ENCODE peak calls at places on chromosomes 6 and 20, in four cellular contexts. I is ovary; G is heart left ventricle; P is stimulated activated CD4-positive, alpha-beta T cell treated with anti-CD3 and anti-CD28 coated beads, Interleukin-12 subunit alpha, Interleukin-12 subunit beta, amount 100 ng/mL, for 4 hours. H is an unnamed sample.

GRCh38 chr6:56652994-56653393 is 10.3 kb upstream of the DST start:
- DNase-seq in I (no peak), G (no peak), P (no peak), H (peak; percentile 90)

GRCh38 chr20:37345339-37346231 is at the start of gene SRC:
- DNase-seq in I (peak; percentile 85), G (peak; percentile 85), P (peak; percentile 56), H (peak; percentile 73)

GRCh38 chr6:62808575-62809293 is 402.5 kb upstream of the FKBP1C start:
- DNase-seq in I (no peak), G (no peak), P (no peak), H (no peak)

GRCh38 chr6:37024665-37025337 is 19.3 kb downstream of the FGD2 start:
- DNase-seq in I (no peak), G (no peak), P (peak; percentile 43), H (peak; percentile 95)

GRCh38 chr6:134550604-134551003 is 232.7 kb upstream of the SGK1 start:
- DNase-seq in I (no peak), G (peak; percentile 31), P (no peak), H (no peak)

GRCh38 chr6:2854394-2854982 is 12.8 kb upstream of the SERPINB1 start:
- DNase-seq in I (no peak), G (no peak), P (no peak), H (no peak)

GRCh38 chr6:6688283-6688682 is 99.8 kb downstream of the LY86 start:
- DNase-seq in I (no peak), G (no peak), P (no peak), H (no peak)

GRCh38 chr6:145380186-145380585 is 355.1 kb downstream of the EPM2A start:
- DNase-seq in I (no peak), G (no peak), P (no peak), H (no peak)

GRCh38 chr6:12844284-12845223 is 128.0 kb downstream of the PHACTR1 start:
- DNase-seq in I (no peak), G (no peak), P (no peak), H (peak; percentile 52)

GRCh38 chr6:66538548-66539135 is 831.6 kb upstream of the EYS start:
- DNase-seq in I (no peak), G (no peak), P (no peak), H (peak; percentile 11)

GRCh38 chr6:152859225-152859624 is 108.6 kb downstream of the VIP start:
- DNase-seq in I (no peak), G (no peak), P (no peak), H (no peak)

GRCh38 chr6:41072836-41073202 is at the start of gene NFYA:
- DNase-seq in I (no peak), G (no peak), P (peak; percentile 99), H (no peak)

GRCh38 chr6:114288696-114289095 is 54.1 kb downstream of the HS3ST5 start:
- DNase-seq in I (no peak), G (no peak), P (no peak), H (no peak)

GRCh38 chr20:38460040-38460623 is 12.5 kb upstream of the RALGAPB start:
- DNase-seq in I (no peak), G (no peak), P (no peak), H (peak; percentile 91)

GRCh38 chr6:138692978-138693909 is 80.3 kb upstream of the CCDC28A start:
- DNase-seq in I (peak; percentile 31), G (peak; percentile 54), P (peak; percentile 7), H (peak; percentile 76)

GRCh38 chr20:13554076-13554475 is 84.7 kb downstream of the TASP1 start:
- DNase-seq in I (no peak), G (no peak), P (no peak), H (peak; percentile 37)

GRCh38 chr6:92647630-92648029 is 771.7 kb downstream of the EPHA7 start:
- DNase-seq in I (no peak), G (no peak), P (no peak), H (peak; percentile 18)

GRCh38 chr6:80250391-80250997 is 144.0 kb downstream of the BCKDHB start:
- DNase-seq in I (no peak), G (no peak), P (no peak), H (no peak)

GRCh38 chr20:64238851-64239387 is 16.6 kb upstream of the PCMTD2 start:
- DNase-seq in I (peak; percentile 14), G (no peak), P (no peak), H (no peak)

GRCh38 chr20:2234788-2235187 is 61.0 kb upstream of the TGM3 start:
- DNase-seq in I (no peak), G (no peak), P (no peak), H (no peak)

GRCh38 chr6:20291764-20292227 is 79.5 kb upstream of the MBOAT1 start:
- DNase-seq in I (peak; percentile 73), G (peak; percentile 73), P (peak; percentile 73), H (peak; percentile 93)

GRCh38 chr6:33781105-33781975 is 7.6 kb downstream of the LEMD2 start:
- DNase-seq in I (no peak), G (no peak), P (no peak), H (peak; percentile 79)

GRCh38 chr6:109783245-109783990 is 92.3 kb downstream of the FIG4 start:
- DNase-seq in I (no peak), G (no peak), P (no peak), H (peak; percentile 32)

GRCh38 chr6:134590449-134590848 is 272.5 kb upstream of the SGK1 start:
- DNase-seq in I (no peak), G (no peak), P (no peak), H (peak; percentile 45)

GRCh38 chr6:1940381-1940780 is 305.0 kb downstream of the GMDS start:
- DNase-seq in I (no peak), G (no peak), P (no peak), H (no peak)

GRCh38 chr6:117548797-117549301 is 53.5 kb downstream of the GOPC start:
- DNase-seq in I (no peak), G (no peak), P (no peak), H (peak; percentile 75)

GRCh38 chr20:44780226-44780625 is 30.1 kb downstream of the RIMS4 start:
- DNase-seq in I (peak; percentile 69), G (peak; percentile 40), P (peak; percentile 19), H (peak; percentile 70)

GRCh38 chr6:118993803-118994231 is 58.9 kb upstream of the MCM9 start:
- DNase-seq in I (no peak), G (no peak), P (no peak), H (no peak)

GRCh38 chr6:124480021-124480430 is 482.2 kb upstream of the RNF217 start:
- DNase-seq in I (no peak), G (no peak), P (no peak), H (no peak)

GRCh38 chr20:496126-496696 is 33.9 kb upstream of the TBC1D20 start:
- DNase-seq in I (no peak), G (no peak), P (no peak), H (peak; percentile 16)

GRCh38 chr6:134035823-134036296 is 16.6 kb downstream of the SLC2A12 start:
- DNase-seq in I (no peak), G (no peak), P (no peak), H (peak; percentile 91)

GRCh38 chr20:47847882-47848485 is 62.7 kb upstream of the SULF2 start:
- DNase-seq in I (no peak), G (no peak), P (no peak), H (peak; percentile 38)

GRCh38 chr20:35515949-35516645 is 13.4 kb downstream of the C20orf173 start:
- DNase-seq in I (no peak), G (no peak), P (no peak), H (peak; percentile 95)

GRCh38 chr6:107061125-107062020 is 33.4 kb downstream of the MTRES1 start:
- DNase-seq in I (no peak), G (no peak), P (no peak), H (no peak)

GRCh38 chr6:136415351-136416005 is 125.8 kb upstream of the BCLAF1 start:
- DNase-seq in I (no peak), G (no peak), P (no peak), H (no peak)

GRCh38 chr6:44072959-44073611 is 54.2 kb downstream of the MRPL14 start:
- DNase-seq in I (peak; percentile 85), G (peak; percentile 86), P (peak; percentile 69), H (peak; percentile 84)

GRCh38 chr6:60952500-60952899 is 1333.5 kb downstream of the KHDRBS2 start:
- DNase-seq in I (no peak), G (no peak), P (no peak), H (peak; percentile 25)